ENCODE peak calls at places on chromosomes 12 and 14, in seven cellular contexts. One of them, this sample, is unnamed.

GRCh38 chr14:73720636-73721035 is 6.5 kb upstream of the PNMA1 start:
- DNase-seq in A549: no peak
- DNase-seq in heart left ventricle: no peak
- DNase-seq in uterus: no peak
- DNase-seq in GM12878: no peak
- DNase-seq in upper lobe of right lung: no peak
- DNase-seq in CD4-positive, CD25-positive, alpha-beta regulatory T cell: no peak
- DNase-seq in this sample: no peak

GRCh38 chr12:78560633-78561032 is 303.9 kb upstream of the SYT1 start:
- DNase-seq in A549: no peak
- DNase-seq in heart left ventricle: no peak
- DNase-seq in uterus: no peak
- DNase-seq in GM12878: no peak
- DNase-seq in upper lobe of right lung: no peak
- DNase-seq in CD4-positive, CD25-positive, alpha-beta regulatory T cell: no peak
- DNase-seq in this sample: no peak

GRCh38 chr12:6336859-6337744 is 4.8 kb downstream of the TNFRSF1A start:
- DNase-seq in A549: no peak
- DNase-seq in heart left ventricle: no peak
- DNase-seq in uterus: no peak
- DNase-seq in GM12878: no peak
- DNase-seq in upper lobe of right lung: peak; percentile 75
- DNase-seq in CD4-positive, CD25-positive, alpha-beta regulatory T cell: peak; percentile 69
- DNase-seq in this sample: no peak

GRCh38 chr14:104142136-104143041 is 4.0 kb downstream of the KIF26A start:
- DNase-seq in A549: no peak
- DNase-seq in heart left ventricle: no peak
- DNase-seq in uterus: no peak
- DNase-seq in GM12878: no peak
- DNase-seq in upper lobe of right lung: peak; percentile 40
- DNase-seq in CD4-positive, CD25-positive, alpha-beta regulatory T cell: no peak
- DNase-seq in this sample: no peak

GRCh38 chr12:75360920-75361319 is 26.4 kb downstream of the GLIPR1L1 start:
- DNase-seq in A549: no peak
- DNase-seq in heart left ventricle: no peak
- DNase-seq in uterus: no peak
- DNase-seq in GM12878: peak; percentile 3
- DNase-seq in upper lobe of right lung: no peak
- DNase-seq in CD4-positive, CD25-positive, alpha-beta regulatory T cell: no peak
- DNase-seq in this sample: no peak

GRCh38 chr12:49541140-49541861 is 2.5 kb downstream of the KCNH3 start:
- DNase-seq in A549: no peak
- DNase-seq in heart left ventricle: no peak
- DNase-seq in uterus: no peak
- DNase-seq in GM12878: no peak
- DNase-seq in upper lobe of right lung: peak; percentile 32
- DNase-seq in CD4-positive, CD25-positive, alpha-beta regulatory T cell: no peak
- DNase-seq in this sample: no peak

GRCh38 chr12:46752396-46752795 is 73.4 kb downstream of the SLC38A4 start:
- DNase-seq in A549: no peak
- DNase-seq in heart left ventricle: no peak
- DNase-seq in uterus: no peak
- DNase-seq in GM12878: no peak
- DNase-seq in upper lobe of right lung: no peak
- DNase-seq in CD4-positive, CD25-positive, alpha-beta regulatory T cell: no peak
- DNase-seq in this sample: no peak

GRCh38 chr14:94394594-94395305 is 6.3 kb upstream of the SERPINA1 start:
- DNase-seq in A549: no peak
- DNase-seq in heart left ventricle: peak; percentile 50
- DNase-seq in uterus: no peak
- DNase-seq in GM12878: no peak
- DNase-seq in upper lobe of right lung: no peak
- DNase-seq in CD4-positive, CD25-positive, alpha-beta regulatory T cell: no peak
- DNase-seq in this sample: peak; percentile 38

GRCh38 chr14:30426463-30426862 is 132.5 kb upstream of the G2E3 start:
- DNase-seq in A549: no peak
- DNase-seq in heart left ventricle: no peak
- DNase-seq in uterus: no peak
- DNase-seq in GM12878: no peak
- DNase-seq in upper lobe of right lung: no peak
- DNase-seq in CD4-positive, CD25-positive, alpha-beta regulatory T cell: no peak
- DNase-seq in this sample: no peak

GRCh38 chr12:11059784-11060183 is 2.3 kb downstream of the TAS2R46 start:
- DNase-seq in A549: no peak
- DNase-seq in heart left ventricle: no peak
- DNase-seq in uterus: no peak
- DNase-seq in GM12878: no peak
- DNase-seq in upper lobe of right lung: no peak
- DNase-seq in CD4-positive, CD25-positive, alpha-beta regulatory T cell: no peak
- DNase-seq in this sample: no peak

GRCh38 chr12:112131686-112132085 is 6.3 kb downstream of the TRAFD1 start:
- DNase-seq in A549: no peak
- DNase-seq in heart left ventricle: no peak
- DNase-seq in uterus: no peak
- DNase-seq in GM12878: no peak
- DNase-seq in upper lobe of right lung: no peak
- DNase-seq in CD4-positive, CD25-positive, alpha-beta regulatory T cell: no peak
- DNase-seq in this sample: no peak

GRCh38 chr12:52007982-52008510 is 1.3 kb downstream of the TAMALIN start:
- DNase-seq in A549: no peak
- DNase-seq in heart left ventricle: no peak
- DNase-seq in uterus: no peak
- DNase-seq in GM12878: no peak
- DNase-seq in upper lobe of right lung: no peak
- DNase-seq in CD4-positive, CD25-positive, alpha-beta regulatory T cell: no peak
- DNase-seq in this sample: no peak
- H3K4me1 ChIP-seq in A549: peaks cover 3% of the 10 kb centered on the region
- H3K4me1 ChIP-seq in heart left ventricle: peaks cover 57% of the 10 kb centered on the region
- H3K4me1 ChIP-seq in uterus: no peaks in the 10 kb centered on the region
- H3K4me1 ChIP-seq in GM12878: peaks cover 11% of the 10 kb centered on the region
- H3K4me1 ChIP-seq in upper lobe of right lung: peaks cover 37% of the 10 kb centered on the region
- H3K4me1 ChIP-seq in CD4-positive, CD25-positive, alpha-beta regulatory T cell: peaks cover 20% of the 10 kb centered on the region
- H3K4me1 ChIP-seq in this sample: peaks cover 72% of the 10 kb centered on the region

GRCh38 chr14:85527458-85527857 is 2.5 kb upstream of the FLRT2 start:
- DNase-seq in A549: no peak
- DNase-seq in heart left ventricle: no peak
- DNase-seq in uterus: no peak
- DNase-seq in GM12878: no peak
- DNase-seq in upper lobe of right lung: no peak
- DNase-seq in CD4-positive, CD25-positive, alpha-beta regulatory T cell: no peak
- DNase-seq in this sample: no peak

GRCh38 chr14:85519661-85520305 is 10.2 kb upstream of the FLRT2 start:
- DNase-seq in A549: no peak
- DNase-seq in heart left ventricle: no peak
- DNase-seq in uterus: no peak
- DNase-seq in GM12878: no peak
- DNase-seq in upper lobe of right lung: no peak
- DNase-seq in CD4-positive, CD25-positive, alpha-beta regulatory T cell: no peak
- DNase-seq in this sample: no peak

GRCh38 chr14:85528080-85528881 is 1.7 kb upstream of the FLRT2 start:
- DNase-seq in A549: peak; percentile 56
- DNase-seq in heart left ventricle: peak; percentile 34
- DNase-seq in uterus: no peak
- DNase-seq in GM12878: no peak
- DNase-seq in upper lobe of right lung: peak; percentile 16
- DNase-seq in CD4-positive, CD25-positive, alpha-beta regulatory T cell: no peak
- DNase-seq in this sample: no peak

GRCh38 chr14:85527006-85527405 is 2.9 kb upstream of the FLRT2 start:
- DNase-seq in A549: no peak
- DNase-seq in heart left ventricle: no peak
- DNase-seq in uterus: no peak
- DNase-seq in GM12878: no peak
- DNase-seq in upper lobe of right lung: no peak
- DNase-seq in CD4-positive, CD25-positive, alpha-beta regulatory T cell: no peak
- DNase-seq in this sample: no peak

GRCh38 chr14:85523624-85524023 is 6.3 kb upstream of the FLRT2 start:
- DNase-seq in A549: no peak
- DNase-seq in heart left ventricle: no peak
- DNase-seq in uterus: no peak
- DNase-seq in GM12878: no peak
- DNase-seq in upper lobe of right lung: no peak
- DNase-seq in CD4-positive, CD25-positive, alpha-beta regulatory T cell: no peak
- DNase-seq in this sample: no peak
- H3K4me3 ChIP-seq in A549: no peak overlapping the region
- H3K4me3 ChIP-seq in heart left ventricle: no peak overlapping the region
- H3K4me3 ChIP-seq in uterus: no peak overlapping the region
- H3K4me3 ChIP-seq in GM12878: no peak overlapping the region
- H3K4me3 ChIP-seq in upper lobe of right lung: no peak overlapping the region
- H3K4me3 ChIP-seq in CD4-positive, CD25-positive, alpha-beta regulatory T cell: no peak overlapping the region
- H3K4me3 ChIP-seq in this sample: no peak overlapping the region

DNA sequence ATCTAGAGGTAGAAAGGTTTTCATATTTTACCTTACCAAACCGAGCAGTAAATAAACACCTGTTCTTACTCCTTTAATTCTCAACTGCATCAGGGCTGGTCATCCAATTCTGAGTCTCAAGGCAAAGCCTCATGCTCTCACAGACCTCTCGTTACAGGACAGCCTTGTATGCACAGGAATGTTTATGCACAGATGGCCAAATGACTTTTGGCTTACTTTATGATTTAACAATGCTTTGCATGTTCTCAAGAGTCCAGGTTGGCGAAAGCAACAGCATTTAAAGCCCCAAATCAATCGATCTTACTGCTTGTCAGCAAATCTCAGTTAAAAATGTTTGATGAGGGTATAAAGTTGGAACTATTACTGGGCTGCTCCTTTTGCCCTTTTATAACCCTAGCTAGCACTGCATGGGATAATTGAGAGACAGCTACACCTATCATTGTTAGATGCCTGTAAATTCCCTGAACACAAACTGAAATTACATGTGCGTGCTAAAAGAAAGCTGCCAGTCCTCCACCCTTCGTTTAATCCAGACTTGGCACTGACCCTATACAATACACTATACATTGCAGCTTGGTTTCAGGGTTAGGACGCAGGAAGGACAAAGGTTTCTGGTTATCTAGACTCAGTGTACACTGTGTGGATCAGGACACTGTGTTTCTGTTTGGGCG is 63.6 kb downstream of the TMCC3 start:
- DNase-seq in A549: no peak
- DNase-seq in heart left ventricle: no peak
- DNase-seq in uterus: no peak
- DNase-seq in GM12878: no peak
- DNase-seq in upper lobe of right lung: no peak
- DNase-seq in CD4-positive, CD25-positive, alpha-beta regulatory T cell: no peak
- DNase-seq in this sample: no peak
- H3K4me1 ChIP-seq in A549: no peaks in the 10 kb centered on the region
- H3K4me1 ChIP-seq in heart left ventricle: peaks cover 29% of the 10 kb centered on the region
- H3K4me1 ChIP-seq in uterus: no peaks in the 10 kb centered on the region
- H3K4me1 ChIP-seq in GM12878: no peaks in the 10 kb centered on the region
- H3K4me1 ChIP-seq in upper lobe of right lung: peaks cover 12% of the 10 kb centered on the region
- H3K4me1 ChIP-seq in CD4-positive, CD25-positive, alpha-beta regulatory T cell: no peaks in the 10 kb centered on the region
- H3K4me1 ChIP-seq in this sample: peaks cover 30% of the 10 kb centered on the region

GRCh38 chr12:9867531-9867930 is 1.6 kb downstream of the CLEC2B start:
- DNase-seq in A549: no peak
- DNase-seq in heart left ventricle: no peak
- DNase-seq in uterus: no peak
- DNase-seq in GM12878: no peak
- DNase-seq in upper lobe of right lung: no peak
- DNase-seq in CD4-positive, CD25-positive, alpha-beta regulatory T cell: no peak
- DNase-seq in this sample: no peak

GRCh38 chr12:9866786-9867379 is 2.3 kb downstream of the CLEC2B start:
- DNase-seq in A549: no peak
- DNase-seq in heart left ventricle: no peak
- DNase-seq in uterus: no peak
- DNase-seq in GM12878: no peak
- DNase-seq in upper lobe of right lung: no peak
- DNase-seq in CD4-positive, CD25-positive, alpha-beta regulatory T cell: no peak
- DNase-seq in this sample: no peak

GRCh38 chr12:9868271-9868815 is 811 bp downstream of the CLEC2B start:
- DNase-seq in A549: no peak
- DNase-seq in heart left ventricle: no peak
- DNase-seq in uterus: no peak
- DNase-seq in GM12878: no peak
- DNase-seq in upper lobe of right lung: no peak
- DNase-seq in CD4-positive, CD25-positive, alpha-beta regulatory T cell: no peak
- DNase-seq in this sample: no peak

GRCh38 chr12:9868951-9869306 is 225 bp downstream of the CLEC2B start:
- DNase-seq in A549: no peak
- DNase-seq in heart left ventricle: no peak
- DNase-seq in uterus: no peak
- DNase-seq in GM12878: no peak
- DNase-seq in upper lobe of right lung: no peak
- DNase-seq in CD4-positive, CD25-positive, alpha-beta regulatory T cell: no peak
- DNase-seq in this sample: no peak

DNA sequence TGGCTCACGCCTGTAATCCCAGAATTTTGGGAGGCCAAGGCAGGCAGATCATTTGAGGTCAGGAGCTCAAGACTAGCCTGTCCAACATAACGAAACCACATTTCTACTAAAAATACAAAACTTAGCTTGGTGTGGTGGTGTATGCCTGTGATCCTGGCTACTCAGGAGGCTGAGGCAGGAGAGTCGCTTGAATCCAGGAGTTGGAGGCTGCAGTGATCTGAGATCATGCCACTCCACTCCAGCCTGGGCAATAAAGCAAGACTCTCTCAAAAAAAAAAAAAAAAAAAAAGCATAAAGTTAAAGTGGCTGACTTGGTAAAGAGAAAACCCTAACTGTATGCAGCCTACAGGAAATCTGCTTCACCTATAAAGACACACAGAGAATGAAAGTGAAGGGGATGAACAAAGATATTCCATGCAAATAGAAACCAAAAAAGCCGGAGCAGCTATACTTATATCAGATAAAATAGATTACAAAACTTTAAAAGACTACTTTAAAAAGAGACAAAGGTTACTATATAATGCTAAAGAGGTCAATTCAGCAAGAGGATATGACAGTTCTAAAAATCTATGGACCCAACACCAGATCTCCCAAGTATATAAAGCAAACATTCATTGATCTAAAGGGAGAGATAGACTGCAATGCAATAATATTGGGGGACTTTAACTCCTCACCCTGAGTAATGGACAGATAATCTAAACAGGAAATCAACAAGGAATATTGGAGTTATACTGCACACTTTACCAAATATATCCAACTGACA is 4.1 kb downstream of the CLEC2B start:
- DNase-seq in A549: no peak
- DNase-seq in heart left ventricle: no peak
- DNase-seq in uterus: no peak
- DNase-seq in GM12878: no peak
- DNase-seq in upper lobe of right lung: no peak
- DNase-seq in CD4-positive, CD25-positive, alpha-beta regulatory T cell: no peak
- DNase-seq in this sample: no peak
- H3K4me3 ChIP-seq in A549: no peak overlapping the region
- H3K4me3 ChIP-seq in heart left ventricle: no peak overlapping the region
- H3K4me3 ChIP-seq in uterus: no peak overlapping the region
- H3K4me3 ChIP-seq in GM12878: peak overlapping the region; percentile 26
- H3K4me3 ChIP-seq in upper lobe of right lung: peak overlapping the region; percentile 47
- H3K4me3 ChIP-seq in CD4-positive, CD25-positive, alpha-beta regulatory T cell: peak overlapping the region; percentile 98
- H3K4me3 ChIP-seq in this sample: peak overlapping the region; percentile 63